ENCODE peak calls at places on chromosome 11, in seven cellular contexts. N is IMR-90, A is tibial artery, I is upper lobe of right lung, V is brain microvascular endothelial cell, H is adrenal gland, B is AG10803. P is an unnamed sample.

GRCh38 chr11:75667268-75667830 is 1.5 kb downstream of the MAP6 start:
- DNase-seq in H (peak; percentile 56), B (peak; percentile 34), A (no peak), N (no peak), V (no peak), I (peak; percentile 77), P (no peak)

GRCh38 chr11:2769409-2769778 is 69.6 kb upstream of the KCNQ1OT1 start:
- DNase-seq in H (peak; percentile 20), B (no peak), V (no peak), I (no peak), A (no peak), N (no peak), P (no peak)

GRCh38 chr11:127330044-127330443 is 329.5 kb upstream of the KIRREL3 start:
- DNase-seq in I (no peak), B (no peak), H (no peak), V (no peak), A (no peak), N (no peak), P (no peak)

GRCh38 chr11:112013501-112014164 is 11.6 kb upstream of the DLAT start:
- DNase-seq in B (no peak), A (no peak), V (no peak), I (no peak), H (no peak), N (no peak), P (no peak)

GRCh38 chr11:116980136-116980793 is 118.0 kb downstream of the SIK3 start:
- DNase-seq in N (no peak), A (no peak), B (no peak), H (no peak), I (no peak), V (no peak), P (no peak)

GRCh38 chr11:76588455-76589325 is 81.9 kb downstream of the LRRC32 start:
- DNase-seq in I (peak; percentile 72), N (peak; percentile 25), H (peak; percentile 66), B (no peak), A (no peak), V (peak; percentile 59), P (no peak)

GRCh38 chr11:66188580-66188979 is 79.9 kb upstream of the RAB1B start:
- DNase-seq in A (no peak), I (no peak), H (no peak), N (peak; percentile 85), V (peak; percentile 68), B (peak; percentile 56), P (no peak)

GRCh38 chr11:131033151-131033651 is 116.9 kb upstream of the SNX19 start:
- DNase-seq in H (peak; percentile 72), I (no peak), B (peak; percentile 87), A (no peak), V (peak; percentile 97), N (peak; percentile 99), P (peak; percentile 32)

GRCh38 chr11:65593518-65594414 is 1.8 kb downstream of the KCNK7 start:
- DNase-seq in B (no peak), H (peak; percentile 44), I (no peak), N (no peak), V (no peak), A (peak; percentile 81), P (no peak)

GRCh38 chr11:99148352-99148751 is 127.6 kb downstream of the CNTN5 start:
- DNase-seq in A (no peak), I (no peak), H (no peak), N (no peak), V (peak; percentile 1), B (no peak), P (peak; percentile 66)

GRCh38 chr11:64164392-64165312 is 1.3 kb downstream of the MACROD1 start:
- DNase-seq in H (peak; percentile 52), I (peak; percentile 75), A (no peak), N (no peak), V (no peak), B (no peak), P (no peak)

GRCh38 chr11:59154585-59154984 is 11.9 kb downstream of the FAM111A start:
- DNase-seq in A (no peak), H (no peak), I (no peak), B (no peak), V (no peak), N (peak; percentile 26), P (no peak)

GRCh38 chr11:132961453-132961852 is 570.8 kb downstream of the OPCML start:
- DNase-seq in I (no peak), B (no peak), N (no peak), V (no peak), A (no peak), H (no peak), P (no peak)

GRCh38 chr11:127074151-127074761 is 73.7 kb upstream of the KIRREL3 start:
- DNase-seq in V (peak; percentile 9), H (no peak), B (peak; percentile 92), I (no peak), N (peak; percentile 72), A (no peak), P (peak; percentile 0)

GRCh38 chr11:35791088-35791958 is 128.7 kb downstream of the TRIM44 start:
- DNase-seq in N (peak; percentile 43), I (no peak), H (no peak), V (no peak), B (no peak), A (no peak), P (no peak)

GRCh38 chr11:11788067-11788710 is 53.6 kb upstream of the USP47 start:
- DNase-seq in A (no peak), V (no peak), I (no peak), H (no peak), B (no peak), N (no peak), P (no peak)

GRCh38 chr11:11786771-11787170 is 55.0 kb upstream of the USP47 start:
- DNase-seq in H (no peak), N (peak; percentile 40), B (peak; percentile 43), A (no peak), I (no peak), V (peak; percentile 33), P (no peak)

GRCh38 chr11:11787305-11788066 is 54.3 kb upstream of the USP47 start:
- DNase-seq in A (peak; percentile 79), B (peak; percentile 69), H (peak; percentile 86), N (peak; percentile 70), V (peak; percentile 39), I (peak; percentile 74), P (peak; percentile 10)

GRCh38 chr11:11793073-11793472 is 48.7 kb upstream of the USP47 start:
- DNase-seq in N (no peak), I (no peak), A (no peak), V (no peak), B (no peak), H (no peak), P (no peak)

GRCh38 chr11:11789735-11790369 is 51.9 kb upstream of the USP47 start:
- DNase-seq in A (no peak), N (peak; percentile 40), B (peak; percentile 18), I (no peak), H (no peak), V (peak; percentile 25), P (no peak)
- TF ChIP-seq CTCF in A (peak; percentile 51), N (peak; percentile 69), B (peak; percentile 72), I (peak; percentile 43), H (peak; percentile 37), V (peak; percentile 85), P (peak; percentile 81)

GRCh38 chr11:68441466-68442230 is 18.9 kb upstream of the PPP6R3 start:
- DNase-seq in A (no peak), I (no peak), H (no peak), N (peak; percentile 45), B (peak; percentile 47), V (peak; percentile 36), P (no peak)
- H3K4me3 ChIP-seq in A (no peak overlapping the region), I (no peak overlapping the region), H (no peak overlapping the region), N (no peak overlapping the region), B (no peak overlapping the region), V (no peak overlapping the region), P (no peak overlapping the region)

DNA sequence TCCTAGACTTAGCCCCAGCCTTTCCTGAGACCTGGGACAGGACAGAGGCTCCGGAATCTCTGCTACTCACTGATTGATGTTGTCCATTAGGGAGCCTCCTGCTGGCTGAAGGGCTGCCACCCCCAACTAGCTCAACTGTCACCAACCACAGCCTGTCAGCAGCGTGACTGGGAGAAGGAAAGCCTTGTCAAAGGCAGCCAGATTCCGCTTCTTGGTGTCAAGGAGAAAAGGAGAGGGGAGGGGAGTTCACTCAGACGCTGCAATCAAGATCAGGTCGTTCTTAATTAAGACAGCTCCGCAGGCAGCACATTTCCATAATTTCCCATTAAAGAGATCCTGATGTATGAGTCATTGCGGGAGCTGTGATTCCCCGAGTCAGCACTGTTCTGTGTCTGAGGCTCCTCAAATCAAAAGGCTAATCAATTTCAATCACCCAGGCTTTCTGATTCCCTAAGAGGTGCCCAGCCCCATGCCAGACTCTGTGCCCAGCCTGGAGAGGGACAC is 152.8 kb upstream of the ZBED5 start:
- DNase-seq in V (peak; percentile 24), B (peak; percentile 11), A (peak; percentile 71), I (no peak), H (no peak), N (peak; percentile 1), P (no peak)
- TF ChIP-seq CTCF in V (peak; percentile 66), B (peak; percentile 45), A (peak; percentile 48), I (peak; percentile 49), H (peak; percentile 29), N (no peak), P (peak; percentile 56)

DNA sequence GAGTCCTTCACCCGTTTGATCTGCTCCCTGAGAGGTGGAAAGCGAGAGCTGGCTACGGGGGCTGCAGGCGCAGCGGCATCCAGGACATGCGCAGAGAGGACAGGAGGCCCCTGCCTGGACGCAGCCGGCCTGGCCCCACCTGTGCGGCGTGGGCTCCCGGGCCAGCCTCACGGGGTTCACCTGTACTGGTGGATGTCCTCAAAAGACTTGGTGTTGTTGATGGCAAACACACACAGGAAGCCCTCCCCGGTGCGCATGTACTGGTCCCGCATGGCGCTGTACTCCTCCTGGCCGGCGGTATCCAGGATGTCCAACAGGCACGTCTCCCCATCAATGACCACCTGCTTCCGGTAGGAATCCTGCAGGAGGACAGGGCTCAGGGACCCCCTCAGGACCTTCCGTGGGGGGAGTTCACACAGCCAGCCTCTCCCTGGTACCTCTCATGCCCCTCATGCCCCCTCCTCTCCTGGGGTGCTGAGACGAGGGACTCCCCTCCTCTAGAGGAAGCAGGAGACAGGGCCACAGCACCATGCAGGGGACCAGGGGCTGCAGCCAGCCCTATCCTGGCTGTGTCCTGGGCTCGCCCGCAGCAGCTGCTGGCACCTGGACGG is 1.7 kb downstream of the HRAS start:
- DNase-seq in B (no peak), H (no peak), V (no peak), N (no peak), A (no peak), I (peak; percentile 63), P (no peak)
- H3K4me3 ChIP-seq in B (peak overlapping the region; percentile 72), H (no peak overlapping the region), V (no peak overlapping the region), N (no peak overlapping the region), A (peak overlapping the region; percentile 81), I (peak overlapping the region; percentile 92), P (no peak overlapping the region)